ENCODE peak calls at places on chromosomes 16 and 17, in nine cellular contexts. X, M, D, T, W, U, C, O and E are unnamed samples.

GRCh38 chr16:5062790-5063765 is 2.7 kb downstream of the C16orf89 start:
- DNase-seq in T (no peak), O (no peak), X (no peak), C (no peak), D (no peak), M (no peak), W (no peak), U (no peak), E (no peak)

GRCh38 chr16:72284042-72284789 is 112.3 kb upstream of the PMFBP1 start:
- DNase-seq in C (no peak), T (no peak), X (no peak), D (no peak), W (no peak), M (no peak), U (no peak), O (no peak), E (no peak)

GRCh38 chr17:58083491-58084316 is 485 bp downstream of the DYNLL2 start:
- DNase-seq in M (no peak), C (peak), W (peak), O (peak), X (peak), T (peak), U (peak), D (no peak), E (peak)

GRCh38 chr16:30143347-30143702 is 20.3 kb upstream of the MAPK3 start:
- DNase-seq in D (no peak), T (no peak), W (no peak), O (no peak), X (no peak), U (no peak), M (no peak), C (no peak), E (no peak)

GRCh38 chr16:19698480-19699465 is 19.3 kb downstream of the KNOP1 start:
- DNase-seq in M (peak), X (no peak), W (no peak), T (no peak), C (no peak), U (no peak), D (no peak), O (peak), E (no peak)

GRCh38 chr17:80279895-80280294 is 19.2 kb downstream of the RNF213 start:
- DNase-seq in T (peak), C (no peak), D (no peak), X (no peak), W (peak), M (no peak), U (no peak), O (peak), E (peak)

GRCh38 chr16:86982912-86983311 is 334.3 kb downstream of the C16orf95 start:
- DNase-seq in T (no peak), X (no peak), D (no peak), U (no peak), C (no peak), W (no peak), O (no peak), M (no peak), E (no peak)

GRCh38 chr17:1994707-1995106 is 30.4 kb downstream of the RTN4RL1 start:
- DNase-seq in O (no peak), W (no peak), M (no peak), D (no peak), U (no peak), C (no peak), T (no peak), X (no peak), E (no peak)

GRCh38 chr16:14097182-14097951 is 26.2 kb downstream of the MRTFB start:
- DNase-seq in W (no peak), T (peak), C (no peak), X (no peak), D (peak), M (no peak), O (no peak), U (no peak), E (no peak)

GRCh38 chr17:68011199-68011665 is 15.0 kb upstream of the C17orf58 start:
- DNase-seq in D (peak), X (peak), T (no peak), W (peak), C (no peak), M (peak), O (no peak), U (peak), E (peak)

GRCh38 chr16:56551796-56552738 is 12.8 kb upstream of the MT4 start:
- DNase-seq in M (no peak), W (peak), X (no peak), O (peak), D (no peak), T (peak), C (no peak), U (no peak), E (peak)

GRCh38 chr16:72850021-72850420 is 197.9 kb downstream of the ZFHX3 start:
- DNase-seq in C (no peak), U (no peak), W (no peak), D (no peak), M (no peak), X (no peak), T (no peak), O (no peak), E (no peak)

GRCh38 chr17:80517641-80518040 is 27.0 kb upstream of the RPTOR start:
- DNase-seq in D (no peak), O (no peak), W (no peak), C (no peak), X (no peak), U (no peak), T (no peak), M (no peak), E (no peak)

GRCh38 chr17:43342601-43342905 is 56.2 kb upstream of the ARL4D start:
- DNase-seq in W (no peak), M (no peak), D (no peak), T (no peak), X (no peak), C (no peak), O (peak), U (no peak), E (no peak)

GRCh38 chr17:77884019-77884418 is 74.5 kb upstream of the TNRC6C start:
- DNase-seq in D (peak), O (peak), C (no peak), M (no peak), X (peak), T (no peak), U (no peak), W (no peak), E (peak)

GRCh38 chr17:57408064-57408811 is 151.9 kb downstream of the MSI2 start:
- DNase-seq in X (no peak), C (no peak), T (no peak), D (peak), M (no peak), W (peak), O (no peak), U (peak), E (peak)

GRCh38 chr17:39098474-39099090 is 52.9 kb downstream of the PLXDC1 start:
- DNase-seq in W (no peak), O (no peak), X (no peak), U (no peak), C (no peak), M (no peak), D (no peak), T (no peak), E (no peak)

GRCh38 chr16:88045820-88046303 is 94.6 kb downstream of the BANP start:
- DNase-seq in M (no peak), D (no peak), W (peak), U (no peak), T (no peak), C (no peak), O (no peak), X (no peak), E (no peak)